ENCODE peak calls at places on chromosomes 12 and 14, in eight cellular contexts. One of them, this sample, is unnamed.

GRCh38 chr12:132554857-132555630 is 55.3 kb downstream of the LRCOL1 start:
- DNase-seq in GM12878: no peak
- DNase-seq in HepG2: peak
- DNase-seq in HCT116: no peak
- DNase-seq in H1: peak
- DNase-seq in endothelial cell of umbilical vein: no peak
- DNase-seq in K562: peak
- DNase-seq in SK-N-SH: peak
- DNase-seq in this sample: peak

GRCh38 chr12:111424793-111425251 is 19.1 kb downstream of the SH2B3 start:
- DNase-seq in endothelial cell of umbilical vein: no peak
- DNase-seq in HCT116: no peak
- DNase-seq in SK-N-SH: no peak
- DNase-seq in K562: no peak
- DNase-seq in H1: peak
- DNase-seq in GM12878: no peak
- DNase-seq in HepG2: no peak
- DNase-seq in this sample: no peak

GRCh38 chr12:100574262-100575074 is 984 bp downstream of the GAS2L3 start:
- DNase-seq in K562: no peak
- DNase-seq in H1: no peak
- DNase-seq in endothelial cell of umbilical vein: no peak
- DNase-seq in HCT116: no peak
- DNase-seq in GM12878: no peak
- DNase-seq in HepG2: no peak
- DNase-seq in SK-N-SH: peak
- DNase-seq in this sample: peak

GRCh38 chr14:75372260-75372659 is 55.6 kb upstream of the JDP2 start:
- DNase-seq in H1: no peak
- DNase-seq in HCT116: no peak
- DNase-seq in K562: no peak
- DNase-seq in endothelial cell of umbilical vein: no peak
- DNase-seq in HepG2: no peak
- DNase-seq in SK-N-SH: no peak
- DNase-seq in GM12878: no peak
- DNase-seq in this sample: no peak

GRCh38 chr12:4168041-4168440 is 105.5 kb upstream of the CCND2 start:
- DNase-seq in HCT116: no peak
- DNase-seq in GM12878: no peak
- DNase-seq in SK-N-SH: no peak
- DNase-seq in HepG2: no peak
- DNase-seq in endothelial cell of umbilical vein: no peak
- DNase-seq in K562: no peak
- DNase-seq in H1: peak
- DNase-seq in this sample: no peak

GRCh38 chr12:126093911-126094310 is 1028.7 kb downstream of the AACS start:
- DNase-seq in endothelial cell of umbilical vein: no peak
- DNase-seq in H1: peak
- DNase-seq in HCT116: no peak
- DNase-seq in K562: peak
- DNase-seq in SK-N-SH: peak
- DNase-seq in GM12878: no peak
- DNase-seq in HepG2: no peak
- DNase-seq in this sample: peak

GRCh38 chr14:96121660-96122395 is 82.7 kb downstream of the C14orf132 start:
- DNase-seq in GM12878: no peak
- DNase-seq in endothelial cell of umbilical vein: no peak
- DNase-seq in H1: no peak
- DNase-seq in HCT116: no peak
- DNase-seq in K562: no peak
- DNase-seq in HepG2: no peak
- DNase-seq in SK-N-SH: no peak
- DNase-seq in this sample: no peak

GRCh38 chr12:105069936-105070702 is 14.1 kb downstream of the ALDH1L2 start:
- DNase-seq in H1: no peak
- DNase-seq in SK-N-SH: no peak
- DNase-seq in K562: no peak
- DNase-seq in GM12878: no peak
- DNase-seq in HepG2: no peak
- DNase-seq in HCT116: no peak
- DNase-seq in endothelial cell of umbilical vein: no peak
- DNase-seq in this sample: no peak

GRCh38 chr14:72699852-72700257 is 194.0 kb downstream of the DPF3 start:
- DNase-seq in SK-N-SH: no peak
- DNase-seq in endothelial cell of umbilical vein: peak
- DNase-seq in H1: no peak
- DNase-seq in HepG2: no peak
- DNase-seq in HCT116: no peak
- DNase-seq in GM12878: no peak
- DNase-seq in K562: no peak
- DNase-seq in this sample: peak

GRCh38 chr12:12367096-12367998 is 10.5 kb downstream of the BORCS5 start:
- DNase-seq in H1: no peak
- DNase-seq in endothelial cell of umbilical vein: no peak
- DNase-seq in HCT116: no peak
- DNase-seq in K562: no peak
- DNase-seq in HepG2: no peak
- DNase-seq in SK-N-SH: no peak
- DNase-seq in GM12878: no peak
- DNase-seq in this sample: no peak

GRCh38 chr14:68690106-68690960 is 102.5 kb downstream of the ZFP36L1 start:
- DNase-seq in K562: no peak
- DNase-seq in SK-N-SH: peak
- DNase-seq in endothelial cell of umbilical vein: no peak
- DNase-seq in HCT116: no peak
- DNase-seq in H1: no peak
- DNase-seq in HepG2: no peak
- DNase-seq in GM12878: no peak
- DNase-seq in this sample: no peak

GRCh38 chr14:105690671-105691070 is 164.3 kb downstream of the TMEM121 start:
- DNase-seq in HepG2: no peak
- DNase-seq in H1: no peak
- DNase-seq in K562: no peak
- DNase-seq in endothelial cell of umbilical vein: no peak
- DNase-seq in SK-N-SH: no peak
- DNase-seq in GM12878: no peak
- DNase-seq in HCT116: no peak
- DNase-seq in this sample: no peak

GRCh38 chr14:83006071-83006670 is 1472.5 kb upstream of the SEL1L start:
- DNase-seq in H1: no peak
- DNase-seq in HepG2: no peak
- DNase-seq in K562: no peak
- DNase-seq in GM12878: no peak
- DNase-seq in SK-N-SH: no peak
- DNase-seq in endothelial cell of umbilical vein: no peak
- DNase-seq in HCT116: no peak
- DNase-seq in this sample: no peak

GRCh38 chr12:116336542-116337065 is 59.1 kb upstream of the MED13L start:
- DNase-seq in HepG2: no peak
- DNase-seq in SK-N-SH: no peak
- DNase-seq in endothelial cell of umbilical vein: no peak
- DNase-seq in K562: peak
- DNase-seq in GM12878: peak
- DNase-seq in HCT116: no peak
- DNase-seq in H1: no peak
- DNase-seq in this sample: peak

GRCh38 chr12:116339800-116340371 is 62.4 kb upstream of the MED13L start:
- DNase-seq in endothelial cell of umbilical vein: no peak
- DNase-seq in HCT116: no peak
- DNase-seq in SK-N-SH: no peak
- DNase-seq in GM12878: no peak
- DNase-seq in H1: no peak
- DNase-seq in HepG2: no peak
- DNase-seq in K562: no peak
- DNase-seq in this sample: no peak

GRCh38 chr12:116337312-116337711 is 59.8 kb upstream of the MED13L start:
- DNase-seq in HepG2: no peak
- DNase-seq in GM12878: no peak
- DNase-seq in HCT116: no peak
- DNase-seq in SK-N-SH: no peak
- DNase-seq in endothelial cell of umbilical vein: no peak
- DNase-seq in K562: no peak
- DNase-seq in H1: no peak
- DNase-seq in this sample: no peak

GRCh38 chr12:116339062-116339461 is 61.6 kb upstream of the MED13L start:
- DNase-seq in HepG2: no peak
- DNase-seq in HCT116: no peak
- DNase-seq in H1: no peak
- DNase-seq in SK-N-SH: no peak
- DNase-seq in K562: no peak
- DNase-seq in GM12878: no peak
- DNase-seq in endothelial cell of umbilical vein: no peak
- DNase-seq in this sample: no peak

DNA sequence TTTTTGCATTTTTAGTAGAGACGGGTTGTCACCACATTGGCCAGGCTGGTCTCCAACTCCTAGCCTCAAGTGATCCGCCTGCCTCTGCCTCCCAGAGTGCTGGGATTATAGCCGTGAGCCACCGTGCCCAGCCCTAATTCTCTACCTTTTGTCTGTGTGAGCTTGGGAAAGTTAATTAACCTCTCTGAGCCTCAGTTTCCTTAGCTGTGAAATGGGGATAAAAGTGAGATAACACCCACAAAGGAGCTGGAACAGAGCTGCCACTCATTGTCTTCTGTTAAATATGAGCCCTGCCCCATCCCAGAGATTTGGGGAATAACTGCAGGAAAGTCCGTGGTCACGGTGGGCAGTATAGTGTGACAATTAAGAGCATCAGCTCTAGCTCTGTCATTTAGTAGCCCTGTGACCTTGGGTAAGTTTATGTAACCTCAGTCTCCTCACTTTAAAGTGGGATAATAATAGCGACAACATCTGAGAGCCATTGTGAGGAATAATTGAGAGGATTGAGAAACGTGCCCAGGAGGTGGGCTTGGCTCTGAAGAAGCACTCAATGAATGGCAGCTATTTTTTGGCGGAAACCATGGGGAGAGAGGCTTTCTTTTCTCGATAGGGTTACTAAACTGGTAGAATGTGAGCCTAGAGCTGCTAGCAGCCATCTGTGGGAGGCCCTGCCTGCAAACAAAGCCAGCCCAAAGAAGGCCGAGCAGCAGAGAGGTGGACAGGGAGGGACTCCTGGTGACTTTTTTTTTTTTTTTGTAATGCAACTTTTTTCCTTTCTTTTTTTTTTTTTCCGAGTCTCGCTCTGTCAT is 60.8 kb upstream of the MED13L start:
- DNase-seq in HCT116: no peak
- DNase-seq in H1: no peak
- DNase-seq in GM12878: no peak
- DNase-seq in K562: no peak
- DNase-seq in endothelial cell of umbilical vein: no peak
- DNase-seq in HepG2: no peak
- DNase-seq in SK-N-SH: no peak
- DNase-seq in this sample: no peak
- TF ChIP-seq MAX in HCT116: no peak
- TF ChIP-seq MAX in H1: no peak
- TF ChIP-seq MAX in GM12878: no peak
- TF ChIP-seq MAX in K562: no peak
- TF ChIP-seq MAX in endothelial cell of umbilical vein: no peak
- TF ChIP-seq MAX in HepG2: no peak
- TF ChIP-seq MAX in SK-N-SH: no peak
- TF ChIP-seq MAX in this sample: no peak

GRCh38 chr14:90569201-90569600 is 172.4 kb downstream of the CALM1 start:
- DNase-seq in GM12878: no peak
- DNase-seq in SK-N-SH: no peak
- DNase-seq in endothelial cell of umbilical vein: no peak
- DNase-seq in H1: no peak
- DNase-seq in HCT116: no peak
- DNase-seq in K562: no peak
- DNase-seq in HepG2: no peak
- DNase-seq in this sample: no peak

GRCh38 chr14:90567991-90568390 is 171.2 kb downstream of the CALM1 start:
- DNase-seq in SK-N-SH: no peak
- DNase-seq in GM12878: no peak
- DNase-seq in HepG2: no peak
- DNase-seq in K562: no peak
- DNase-seq in HCT116: no peak
- DNase-seq in H1: no peak
- DNase-seq in endothelial cell of umbilical vein: no peak
- DNase-seq in this sample: no peak

GRCh38 chr14:90568405-90568804 is 171.6 kb downstream of the CALM1 start:
- DNase-seq in HepG2: no peak
- DNase-seq in GM12878: no peak
- DNase-seq in endothelial cell of umbilical vein: no peak
- DNase-seq in K562: no peak
- DNase-seq in SK-N-SH: no peak
- DNase-seq in H1: no peak
- DNase-seq in HCT116: no peak
- DNase-seq in this sample: no peak

GRCh38 chr14:90566481-90566880 is 169.7 kb downstream of the CALM1 start:
- DNase-seq in HCT116: no peak
- DNase-seq in HepG2: no peak
- DNase-seq in endothelial cell of umbilical vein: no peak
- DNase-seq in K562: no peak
- DNase-seq in SK-N-SH: no peak
- DNase-seq in GM12878: no peak
- DNase-seq in H1: no peak
- DNase-seq in this sample: no peak

DNA sequence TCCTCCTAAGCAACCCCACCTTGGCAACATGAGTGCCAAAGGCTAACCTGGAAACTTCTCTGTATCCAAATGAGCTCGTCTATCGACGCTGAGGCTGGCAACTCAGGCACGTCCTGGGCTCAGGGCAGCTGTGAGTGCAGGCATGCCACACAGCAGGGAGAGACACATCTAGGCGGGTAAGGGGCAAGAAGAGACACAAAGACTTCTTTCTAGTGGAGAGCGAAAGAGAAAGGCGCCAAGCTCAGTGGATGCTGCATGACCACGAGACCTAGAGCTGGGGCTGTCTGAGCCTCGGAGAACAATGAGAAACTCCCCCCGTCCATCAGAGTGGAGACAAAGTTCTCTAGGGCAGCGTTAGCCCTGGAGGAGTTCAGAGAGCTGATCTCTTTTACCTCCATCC is 170.4 kb downstream of the CALM1 start:
- DNase-seq in H1: no peak
- DNase-seq in endothelial cell of umbilical vein: no peak
- DNase-seq in SK-N-SH: no peak
- DNase-seq in K562: no peak
- DNase-seq in GM12878: no peak
- DNase-seq in HCT116: no peak
- DNase-seq in HepG2: no peak
- DNase-seq in this sample: no peak
- H3K27ac ChIP-seq in H1: no peak
- H3K27ac ChIP-seq in endothelial cell of umbilical vein: no peak
- H3K27ac ChIP-seq in SK-N-SH: no peak
- H3K27ac ChIP-seq in K562: no peak
- H3K27ac ChIP-seq in GM12878: no peak
- H3K27ac ChIP-seq in HCT116: no peak
- H3K27ac ChIP-seq in HepG2: no peak
- H3K27ac ChIP-seq in this sample: no peak

GRCh38 chr12:6382371-6382770 is 1.6 kb upstream of the LTBR start:
- DNase-seq in K562: no peak
- DNase-seq in endothelial cell of umbilical vein: no peak
- DNase-seq in GM12878: no peak
- DNase-seq in HepG2: no peak
- DNase-seq in H1: no peak
- DNase-seq in HCT116: no peak
- DNase-seq in SK-N-SH: no peak
- DNase-seq in this sample: no peak
- TF ChIP-seq MAX in K562: no peak
- TF ChIP-seq MAX in endothelial cell of umbilical vein: no peak
- TF ChIP-seq MAX in GM12878: no peak
- TF ChIP-seq MAX in HepG2: no peak
- TF ChIP-seq MAX in H1: no peak
- TF ChIP-seq MAX in HCT116: no peak
- TF ChIP-seq MAX in SK-N-SH: no peak
- TF ChIP-seq MAX in this sample: no peak

GRCh38 chr12:22982635-22983034 is 357.7 kb downstream of the ETNK1 start:
- DNase-seq in SK-N-SH: no peak
- DNase-seq in H1: no peak
- DNase-seq in GM12878: no peak
- DNase-seq in HCT116: no peak
- DNase-seq in K562: no peak
- DNase-seq in endothelial cell of umbilical vein: no peak
- DNase-seq in HepG2: no peak
- DNase-seq in this sample: no peak
- H3K27ac ChIP-seq in SK-N-SH: no peak
- H3K27ac ChIP-seq in H1: no peak
- H3K27ac ChIP-seq in GM12878: no peak
- H3K27ac ChIP-seq in HCT116: no peak
- H3K27ac ChIP-seq in K562: no peak
- H3K27ac ChIP-seq in endothelial cell of umbilical vein: no peak
- H3K27ac ChIP-seq in HepG2: no peak
- H3K27ac ChIP-seq in this sample: no peak